ENCODE peak calls at places on chromosomes 5 and 9, in five cellular contexts. V is upper lobe of left lung, F is HepG2, X is GM12878, J is K562. E is an unnamed sample.

GRCh38 chr5:88502179-88503064 is 233.8 kb upstream of the TMEM161B start:
- ATAC-seq in F (peak), J (no peak), X (peak), V (no peak), E (no peak)

GRCh38 chr9:78577507-78577906 is 280.6 kb downstream of the PSAT1 start:
- ATAC-seq in F (no peak), J (no peak), V (no peak), X (no peak), E (no peak)

GRCh38 chr9:73039253-73039915 is 86.5 kb upstream of the ALDH1A1 start:
- ATAC-seq in V (peak), X (no peak), J (no peak), F (no peak), E (peak)

GRCh38 chr9:121059513-121059912 is 9.4 kb upstream of the C5 start:
- ATAC-seq in X (no peak), F (no peak), V (no peak), J (no peak), E (no peak)

GRCh38 chr9:72540348-72540873 is 19.0 kb downstream of the TMC1 start:
- ATAC-seq in V (peak), X (no peak), F (no peak), J (peak), E (peak)

GRCh38 chr5:63760965-63761364 is 201.3 kb downstream of the HTR1A start:
- ATAC-seq in V (no peak), F (no peak), J (no peak), X (no peak), E (no peak)

GRCh38 chr5:14838396-14839319 is 32.9 kb downstream of the ANKH start:
- ATAC-seq in V (no peak), X (no peak), F (no peak), J (no peak), E (no peak)

GRCh38 chr5:80220268-80220897 is 35.5 kb downstream of the SERINC5 start:
- ATAC-seq in V (no peak), X (no peak), J (no peak), F (no peak), E (no peak)

GRCh38 chr5:35879649-35880048 is 23.0 kb downstream of the IL7R start:
- ATAC-seq in X (no peak), F (no peak), V (no peak), J (no peak), E (no peak)

GRCh38 chr9:71692337-71692736 is 76.0 kb downstream of the CEMIP2 start:
- ATAC-seq in F (no peak), V (no peak), J (no peak), X (no peak), E (peak)

GRCh38 chr9:107667700-107668099 is 178.1 kb upstream of the KLF4 start:
- ATAC-seq in V (no peak), X (no peak), J (no peak), F (no peak), E (peak)

GRCh38 chr5:178221203-178221771 is 11.3 kb downstream of the PHYKPL start:
- ATAC-seq in X (peak), J (peak), V (no peak), F (peak), E (no peak)

GRCh38 chr5:60578295-60578694 is 121.7 kb downstream of the DEPDC1B start:
- ATAC-seq in X (no peak), F (no peak), J (no peak), V (no peak), E (no peak)

GRCh38 chr9:137298983-137299521 is 3.0 kb downstream of the NRARP start:
- ATAC-seq in F (peak), X (peak), J (no peak), V (no peak), E (no peak)

GRCh38 chr9:25427290-25427689 is 251.0 kb downstream of the TUSC1 start:
- ATAC-seq in F (no peak), J (no peak), V (no peak), X (no peak), E (no peak)

GRCh38 chr5:119996128-119996527 is 366.8 kb downstream of the FAM170A start:
- ATAC-seq in X (no peak), J (no peak), V (no peak), F (no peak), E (no peak)

GRCh38 chr5:16679863-16680262 is 63.1 kb upstream of the RETREG1 start:
- ATAC-seq in F (peak), V (peak), J (no peak), X (no peak), E (no peak)

GRCh38 chr5:127838661-127839060 is 135.5 kb downstream of the CCDC192 start:
- ATAC-seq in X (no peak), J (no peak), F (no peak), V (no peak), E (no peak)

GRCh38 chr5:5613261-5613990 is 190.9 kb downstream of the ICE1 start:
- ATAC-seq in V (no peak), J (no peak), X (peak), F (no peak), E (no peak)

GRCh38 chr9:110206388-110206787 is 1.6 kb downstream of the C9orf152 start:
- ATAC-seq in J (no peak), F (peak), X (no peak), V (peak), E (no peak)

GRCh38 chr9:114080773-114081440 is 2.8 kb upstream of the AMBP start:
- ATAC-seq in F (peak), J (no peak), X (no peak), V (peak), E (no peak)

GRCh38 chr5:112637343-112637742 is 100.3 kb upstream of the APC start:
- ATAC-seq in V (no peak), X (no peak), J (no peak), F (no peak), E (no peak)

GRCh38 chr5:55027589-55027988 is 3.5 kb downstream of the GZMK start:
- ATAC-seq in V (no peak), J (no peak), X (no peak), F (no peak), E (no peak)

GRCh38 chr9:136289651-136290507 is 14.0 kb downstream of the CCDC187 start:
- ATAC-seq in X (peak), J (peak), F (peak), V (no peak), E (no peak)

GRCh38 chr5:67014957-67015400 is 181.6 kb downstream of the CD180 start:
- ATAC-seq in X (no peak), J (no peak), V (no peak), F (no peak), E (no peak)

GRCh38 chr5:30347858-30348257 is 845.6 kb upstream of the CDH6 start:
- ATAC-seq in X (no peak), V (no peak), J (no peak), F (no peak), E (no peak)

GRCh38 chr5:174608631-174609097 is 115.7 kb upstream of the MSX2 start:
- ATAC-seq in F (no peak), V (peak), X (peak), J (no peak), E (peak)

GRCh38 chr5:139389701-139390638 is at the start of gene MZB1:
- ATAC-seq in V (no peak), F (no peak), X (peak), J (no peak), E (no peak)

GRCh38 chr9:17906841-17907779 is 328.2 kb downstream of the SH3GL2 start:
- ATAC-seq in J (no peak), X (no peak), F (no peak), V (peak), E (peak)

GRCh38 chr5:140547508-140548299 is at the start of gene EIF4EBP3:
- ATAC-seq in J (peak), V (peak), F (peak), X (peak), E (peak)
- TF ChIP-seq EP300 in J (no peak), V (no peak), F (no peak), X (no peak), E (no peak)

DNA sequence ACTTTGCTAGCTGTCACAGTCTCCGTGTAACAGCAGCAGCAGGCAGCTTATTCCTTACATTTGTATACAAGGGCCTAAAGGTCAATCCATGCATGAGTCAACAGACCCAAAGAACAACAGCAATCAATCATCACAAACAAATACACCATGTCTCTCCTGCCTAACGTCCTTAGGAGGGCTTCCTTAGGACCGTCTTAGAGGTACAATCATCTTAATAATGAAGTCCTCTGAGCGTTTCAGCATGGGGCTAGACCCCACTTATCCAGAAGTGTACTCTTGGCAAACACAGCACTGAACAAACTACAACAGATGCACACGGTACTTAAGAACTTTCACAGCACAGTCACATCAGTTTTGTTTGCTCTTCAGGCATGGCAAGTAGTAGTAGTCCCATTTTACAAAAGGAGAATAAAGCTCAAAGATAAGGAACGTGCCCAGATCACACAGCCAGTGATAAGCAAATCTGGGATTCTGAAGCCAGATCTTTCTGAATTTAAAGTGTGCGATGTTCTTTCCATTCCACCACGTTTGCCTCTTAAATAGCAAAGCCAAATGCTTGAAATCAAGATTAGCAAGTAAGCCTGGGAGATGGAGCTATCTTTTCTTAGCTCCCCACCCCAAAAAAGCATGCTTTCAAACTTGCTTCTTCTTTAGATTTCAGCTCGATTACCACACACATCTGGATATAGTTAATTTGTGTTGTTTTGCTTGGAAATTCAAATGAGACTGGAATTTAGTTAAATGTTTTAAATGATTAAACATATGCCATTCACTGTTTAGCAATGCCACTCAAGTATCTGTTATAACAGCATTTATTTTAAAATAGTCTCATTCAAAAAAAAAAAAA is 24.2 kb downstream of the PSMB7 start:
- ATAC-seq in F (peak), V (no peak), J (peak), X (no peak), E (no peak)
- H3K4me3 ChIP-seq in F (peak), V (no peak), J (no peak), X (no peak), E (no peak)

GRCh38 chr9:2711716-2712115 is 5.6 kb upstream of the KCNV2 start:
- ATAC-seq in J (no peak), X (no peak), V (no peak), F (no peak), E (no peak)

GRCh38 chr9:2704504-2704903 is 12.8 kb upstream of the KCNV2 start:
- ATAC-seq in F (no peak), V (no peak), J (no peak), X (peak), E (no peak)

GRCh38 chr9:2709645-2710101 is 7.6 kb upstream of the KCNV2 start:
- ATAC-seq in F (no peak), X (peak), J (no peak), V (no peak), E (no peak)
- TF ChIP-seq POLR2AphosphoS5 in F (no peak), X (no peak), J (no peak), V (no peak), E (no peak)

DNA sequence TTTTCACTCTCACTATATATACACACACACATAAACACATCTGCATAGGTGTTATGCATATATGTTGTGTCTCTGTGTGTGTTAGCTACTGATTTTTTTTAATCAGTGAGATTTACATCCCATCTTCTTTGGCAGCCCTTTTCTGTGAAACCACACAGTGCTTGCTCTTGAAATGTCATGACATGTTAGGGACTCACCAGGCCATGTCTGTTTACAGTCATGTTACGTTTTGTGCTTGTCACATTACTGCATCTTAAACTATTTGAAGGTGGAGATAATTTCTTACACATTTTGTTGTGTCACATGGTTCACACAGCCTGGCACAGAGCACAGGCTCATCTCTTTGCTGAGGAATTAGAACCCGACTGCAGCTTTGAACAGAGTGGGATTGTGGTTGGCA is 364.4 kb upstream of the RIOK2 start:
- ATAC-seq in F (no peak), J (no peak), V (no peak), X (no peak), E (no peak)
- TF ChIP-seq EP300 in F (no peak), J (no peak), V (no peak), X (no peak), E (no peak)

DNA sequence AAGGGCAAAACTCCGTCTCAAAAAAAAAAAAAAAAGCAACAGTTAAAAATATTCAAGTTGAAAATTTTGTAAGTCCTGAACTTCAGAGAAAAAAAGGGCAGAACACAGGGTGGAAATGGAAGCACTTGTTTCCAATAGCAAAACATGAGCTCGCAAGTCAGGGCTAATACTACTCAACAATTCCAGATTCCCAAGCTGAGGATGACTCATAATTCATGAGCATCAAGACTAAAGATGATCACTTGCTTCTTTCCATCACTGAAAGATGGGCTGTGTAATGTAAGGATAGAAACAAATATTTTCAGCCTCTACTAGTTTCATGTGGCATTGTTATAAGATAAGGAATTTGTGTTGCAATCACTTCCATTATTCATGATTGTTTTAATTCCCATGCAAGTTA is 33.5 kb upstream of the FST start:
- ATAC-seq in X (no peak), J (no peak), F (no peak), V (no peak), E (no peak)
- H3K4me3 ChIP-seq in X (no peak), J (no peak), F (no peak), V (no peak), E (no peak)

DNA sequence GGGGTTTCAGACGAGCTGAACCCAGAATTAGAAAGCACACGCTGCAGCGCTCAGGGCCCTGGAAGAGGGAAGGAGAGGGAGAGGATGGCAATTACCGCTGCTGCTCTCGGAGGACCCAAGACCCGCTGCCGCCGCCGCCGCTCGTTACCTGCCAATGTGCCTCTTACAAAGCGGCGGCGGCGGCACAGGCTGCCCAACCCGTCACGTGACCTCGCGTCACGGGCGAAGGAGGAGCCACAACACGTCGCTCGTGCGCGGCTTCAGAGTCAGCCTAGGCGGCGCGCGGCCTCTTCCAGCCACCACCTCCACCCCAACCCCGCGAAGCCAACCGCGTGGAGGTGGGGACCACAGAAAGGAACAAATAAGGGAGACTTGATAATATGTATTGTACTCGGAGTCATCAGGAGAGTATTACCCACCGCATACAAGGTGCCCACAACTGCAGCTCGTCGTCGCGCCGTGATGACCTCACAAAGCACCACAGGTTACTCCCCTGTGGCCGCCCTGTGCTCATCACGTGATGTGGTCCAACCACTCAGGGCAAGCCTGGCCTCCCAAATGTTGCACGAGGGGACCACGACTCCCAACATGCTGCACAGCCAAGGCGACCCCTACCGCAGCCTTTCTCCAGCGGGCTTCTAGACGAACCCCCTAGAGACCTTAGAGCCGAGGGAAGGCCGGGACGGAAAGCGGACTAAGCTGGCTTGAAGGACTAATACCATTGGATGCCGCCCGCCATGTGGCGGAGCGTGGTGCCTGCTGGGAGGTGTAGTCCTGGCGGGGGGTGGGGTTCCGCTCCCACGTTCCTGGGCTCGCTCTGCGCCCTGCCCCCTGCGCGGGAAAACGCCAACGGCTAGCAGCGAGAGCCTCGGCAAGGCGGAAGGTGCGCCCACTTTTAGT is at the start of gene UBAP2:
- ATAC-seq in X (peak), J (peak), F (peak), V (peak), E (peak)
- TF ChIP-seq POLR2AphosphoS5 in X (peak), J (peak), F (peak), V (peak), E (peak)

DNA sequence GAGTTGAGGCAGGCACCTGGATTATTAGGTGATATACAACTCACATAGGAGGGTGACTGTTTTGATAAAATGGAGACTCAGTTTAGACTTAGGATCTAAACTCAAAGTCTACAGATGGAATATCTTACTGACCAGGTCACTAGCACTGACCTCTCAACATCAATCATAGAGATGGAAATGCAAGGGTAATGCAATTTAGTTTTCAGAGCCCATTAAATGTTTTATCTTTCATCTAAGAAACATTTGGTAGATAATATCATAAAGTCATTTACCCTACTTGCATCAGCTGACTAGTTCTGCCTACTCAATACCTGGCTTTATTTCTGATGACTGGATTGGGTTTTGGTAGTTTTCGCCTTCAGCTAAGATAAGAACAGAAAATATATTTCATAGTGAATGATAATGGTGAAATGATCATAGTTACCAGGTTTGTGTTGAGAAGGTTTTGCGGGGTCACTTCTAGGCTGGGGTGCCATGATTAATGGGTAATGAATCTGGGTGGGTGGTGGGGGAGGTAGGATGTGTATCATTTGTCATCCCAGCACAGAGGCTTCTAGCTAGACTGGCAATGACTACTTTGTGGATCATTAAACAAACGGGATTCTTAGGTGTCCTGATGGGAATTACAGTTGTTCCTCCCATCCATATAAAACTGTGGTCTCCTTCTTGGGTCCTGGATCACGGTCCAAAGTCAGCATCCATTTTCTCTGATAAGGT is 173.4 kb downstream of the PPP2R2B start:
- ATAC-seq in J (no peak), X (no peak), V (no peak), F (no peak), E (no peak)
- TF ChIP-seq EP300 in J (no peak), X (no peak), V (no peak), F (no peak), E (no peak)

GRCh38 chr5:72557147-72557501 is 49.9 kb upstream of the ZNF366 start:
- ATAC-seq in X (no peak), F (peak), V (no peak), J (no peak), E (no peak)

GRCh38 chr5:72556351-72557146 is 49.3 kb upstream of the ZNF366 start:
- ATAC-seq in V (peak), F (peak), J (no peak), X (peak), E (peak)

GRCh38 chr5:72554897-72555296 is 47.7 kb upstream of the ZNF366 start:
- ATAC-seq in F (no peak), V (no peak), J (no peak), X (no peak), E (no peak)

GRCh38 chr5:72557576-72558336 is 50.5 kb upstream of the ZNF366 start:
- ATAC-seq in X (no peak), J (no peak), F (no peak), V (no peak), E (no peak)

DNA sequence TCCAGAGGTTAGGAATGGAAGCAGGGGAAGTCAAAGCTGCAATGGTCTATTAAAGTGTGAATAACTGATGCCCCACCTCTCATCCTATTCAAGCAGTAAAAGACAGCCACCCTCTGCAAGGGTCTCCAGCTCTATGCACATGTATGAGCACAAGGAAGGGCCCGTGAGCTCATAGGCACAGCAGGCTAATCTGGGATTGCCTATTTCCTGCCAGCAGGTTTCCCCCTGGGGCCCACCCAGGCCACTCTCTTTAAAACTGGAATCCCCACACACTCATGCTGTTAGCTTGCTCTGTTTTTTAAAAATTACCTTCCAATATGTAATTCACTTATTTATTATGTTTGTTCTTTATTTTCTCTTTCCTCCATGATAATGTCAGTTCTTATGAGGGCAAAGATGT is 48.7 kb upstream of the ZNF366 start:
- ATAC-seq in V (no peak), F (no peak), X (no peak), J (no peak), E (no peak)
- H3K4me3 ChIP-seq in V (no peak), F (peak), X (peak), J (no peak), E (no peak)